ENCODE peak calls at places on chromosomes 16 and 17, in ten cellular contexts. M is HuH-7.5; Q is GM06990; T is NCI-H1092 treated with DMSO at 0.1 percent for 48 hours; C is GM20000; U is left ventricle myocardium inferior; W is activated naive CD8-positive, alpha-beta T cell treated with anti-CD3 and anti-CD28 coated beads, Interleukin-2, amount 10 ng/mL, durations not matched to agents 7 days and 5 days; A is GM10248; O is NCI-H345; F is HTR-8/SVneo. G is an unnamed sample.

GRCh38 chr17:28811594-28812135 is 30.9 kb downstream of the FAM222B start:
- DNase-seq in M (no peak), Q (no peak), T (peak; percentile 49), C (peak; percentile 29), U (no peak), W (no peak), A (peak; percentile 24), O (no peak), F (no peak), G (peak; percentile 13)

GRCh38 chr16:47965439-47965838 is 190.4 kb downstream of the ABCC12 start:
- DNase-seq in M (no peak), Q (no peak), T (peak; percentile 55), C (no peak), U (no peak), W (no peak), A (no peak), O (no peak), F (no peak), G (no peak)

GRCh38 chr16:2591476-2592240 is 53.8 kb downstream of the PDPK1 start:
- DNase-seq in M (no peak), Q (no peak), T (no peak), C (no peak), U (no peak), W (no peak), A (no peak), O (no peak), F (no peak), G (no peak)

GRCh38 chr17:9824094-9824493 is 1.6 kb upstream of the GLP2R start:
- DNase-seq in M (no peak), Q (no peak), T (no peak), C (no peak), U (no peak), W (no peak), A (no peak), O (no peak), F (peak; percentile 36), G (no peak)

GRCh38 chr16:4093495-4094137 is 22.6 kb downstream of the ADCY9 start:
- DNase-seq in M (no peak), Q (no peak), T (no peak), C (no peak), U (peak; percentile 48), W (no peak), A (no peak), O (no peak), F (no peak), G (no peak)

GRCh38 chr16:23423496-23424049 is 29.4 kb downstream of the COG7 start:
- DNase-seq in M (no peak), Q (no peak), T (no peak), C (no peak), U (peak; percentile 49), W (no peak), A (no peak), O (peak; percentile 2), F (peak; percentile 65), G (peak; percentile 78)

GRCh38 chr16:12628526-12628925 is 175.2 kb downstream of the CPPED1 start:
- DNase-seq in M (no peak), Q (no peak), T (no peak), C (no peak), U (no peak), W (no peak), A (no peak), O (no peak), F (no peak), G (no peak)

GRCh38 chr17:77320501-77321256 is 179.9 kb downstream of the SEC14L1 start:
- DNase-seq in M (no peak), Q (peak; percentile 84), T (no peak), C (peak; percentile 66), U (no peak), W (no peak), A (peak; percentile 73), O (no peak), F (no peak), G (no peak)

GRCh38 chr17:76262732-76263344 is 2.3 kb upstream of the UBALD2 start:
- DNase-seq in M (no peak), Q (peak; percentile 67), T (no peak), C (peak; percentile 73), U (no peak), W (no peak), A (peak; percentile 61), O (no peak), F (no peak), G (no peak)

GRCh38 chr17:29331330-29331729 is 37.4 kb upstream of the NUFIP2 start:
- DNase-seq in M (no peak), Q (no peak), T (no peak), C (no peak), U (no peak), W (no peak), A (no peak), O (no peak), F (no peak), G (no peak)

GRCh38 chr17:77451271-77451893 is 310.6 kb downstream of the SEC14L1 start:
- DNase-seq in M (peak; percentile 80), Q (peak; percentile 78), T (peak; percentile 69), C (peak; percentile 70), U (peak; percentile 77), W (peak; percentile 85), A (peak; percentile 73), O (peak; percentile 7), F (no peak), G (no peak)

GRCh38 chr17:76716834-76717205 is 6.1 kb upstream of the MXRA7 start:
- DNase-seq in M (no peak), Q (no peak), T (no peak), C (no peak), U (no peak), W (no peak), A (no peak), O (no peak), F (no peak), G (no peak)

GRCh38 chr17:2215616-2216364 is 87.8 kb downstream of the SMG6 start:
- DNase-seq in M (no peak), Q (peak; percentile 82), T (no peak), C (peak; percentile 76), U (peak; percentile 79), W (peak; percentile 72), A (peak; percentile 83), O (no peak), F (peak; percentile 50), G (no peak)

GRCh38 chr16:3266873-3267537 is 10.6 kb upstream of the MEFV start:
- DNase-seq in M (peak; percentile 31), Q (no peak), T (peak; percentile 36), C (no peak), U (no peak), W (no peak), A (no peak), O (peak; percentile 30), F (peak; percentile 36), G (peak; percentile 37)

GRCh38 chr17:2701996-2702741 is 9.4 kb downstream of the CLUH start:
- DNase-seq in M (no peak), Q (no peak), T (no peak), C (peak; percentile 21), U (peak; percentile 11), W (peak; percentile 15), A (no peak), O (no peak), F (no peak), G (no peak)

GRCh38 chr17:61149862-61150362 is 249.7 kb upstream of the TBX2 start:
- DNase-seq in M (peak; percentile 37), Q (no peak), T (peak; percentile 78), C (no peak), U (no peak), W (no peak), A (no peak), O (no peak), F (no peak), G (peak; percentile 10)

GRCh38 chr17:81641825-81642489 is 5.0 kb downstream of the TSPAN10 start:
- DNase-seq in M (no peak), Q (no peak), T (no peak), C (no peak), U (no peak), W (no peak), A (no peak), O (no peak), F (peak; percentile 80), G (no peak)

GRCh38 chr16:3214904-3215600 is 19.9 kb downstream of the ZNF200 start:
- DNase-seq in M (no peak), Q (no peak), T (no peak), C (no peak), U (no peak), W (no peak), A (no peak), O (no peak), F (no peak), G (no peak)

GRCh38 chr16:81787659-81788058 is 8.6 kb downstream of the PLCG2 start:
- DNase-seq in M (no peak), Q (no peak), T (no peak), C (no peak), U (no peak), W (no peak), A (no peak), O (no peak), F (no peak), G (no peak)

G was measured in NCI-H2081.